ENCODE peak calls at places on chromosomes 16 and 17, in seven cellular contexts. X is astrocyte of the spinal cord, G is Peyer's patch, J is endothelial cell of umbilical vein, K is ascending aorta, B is gastrocnemius medialis, V is psoas muscle. Z is an unnamed sample.

GRCh38 chr16:79628501-79628975 is 28.0 kb upstream of the MAF start:
- DNase-seq in V (no peak), G (no peak), J (no peak), K (no peak), B (no peak), X (peak; percentile 95), Z (peak; percentile 93)

GRCh38 chr17:55286681-55287589 is 22.2 kb downstream of the HLF start:
- DNase-seq in V (no peak), G (peak; percentile 93), J (no peak), K (no peak), X (peak; percentile 54), B (no peak), Z (peak; percentile 24)

GRCh38 chr17:16027708-16028584 is 28.3 kb downstream of the TTC19 start:
- DNase-seq in B (peak; percentile 41), J (peak; percentile 87), V (no peak), K (no peak), X (peak; percentile 93), G (no peak), Z (peak; percentile 76)

GRCh38 chr17:79942011-79942405 is 93.7 kb downstream of the TBC1D16 start:
- DNase-seq in V (peak; percentile 5), B (peak; percentile 6), X (no peak), K (no peak), J (no peak), G (peak; percentile 44), Z (no peak)

GRCh38 chr16:84520778-84521770 is 16.6 kb upstream of the MEAK7 start:
- DNase-seq in J (no peak), K (no peak), G (no peak), V (no peak), B (no peak), X (no peak), Z (no peak)

GRCh38 chr16:73066927-73067670 is 19.2 kb upstream of the ZFHX3 start:
- DNase-seq in V (no peak), J (peak; percentile 89), G (peak; percentile 47), K (no peak), X (peak; percentile 74), B (no peak), Z (no peak)

GRCh38 chr16:80274576-80275191 is 266.1 kb upstream of the DYNLRB2 start:
- DNase-seq in X (peak; percentile 79), V (no peak), G (no peak), J (no peak), B (no peak), K (no peak), Z (peak; percentile 64)

GRCh38 chr17:1179635-1180433 is at the start of gene ABR:
- DNase-seq in V (peak; percentile 68), G (peak; percentile 71), B (no peak), K (no peak), X (peak; percentile 26), J (peak; percentile 40), Z (no peak)

GRCh38 chr17:41326173-41327145 is 10.9 kb upstream of the KRTAP17-1 start:
- DNase-seq in G (no peak), V (no peak), B (no peak), J (no peak), K (no peak), X (no peak), Z (no peak)

GRCh38 chr17:38579934-38580333 is 25.8 kb downstream of the SRCIN1 start:
- DNase-seq in V (no peak), K (no peak), X (no peak), B (no peak), G (no peak), J (no peak), Z (no peak)

GRCh38 chr17:76281573-76282371 is 16.6 kb downstream of the UBALD2 start:
- DNase-seq in X (no peak), V (peak; percentile 40), J (no peak), G (peak; percentile 45), B (peak; percentile 93), K (no peak), Z (no peak)

DNA sequence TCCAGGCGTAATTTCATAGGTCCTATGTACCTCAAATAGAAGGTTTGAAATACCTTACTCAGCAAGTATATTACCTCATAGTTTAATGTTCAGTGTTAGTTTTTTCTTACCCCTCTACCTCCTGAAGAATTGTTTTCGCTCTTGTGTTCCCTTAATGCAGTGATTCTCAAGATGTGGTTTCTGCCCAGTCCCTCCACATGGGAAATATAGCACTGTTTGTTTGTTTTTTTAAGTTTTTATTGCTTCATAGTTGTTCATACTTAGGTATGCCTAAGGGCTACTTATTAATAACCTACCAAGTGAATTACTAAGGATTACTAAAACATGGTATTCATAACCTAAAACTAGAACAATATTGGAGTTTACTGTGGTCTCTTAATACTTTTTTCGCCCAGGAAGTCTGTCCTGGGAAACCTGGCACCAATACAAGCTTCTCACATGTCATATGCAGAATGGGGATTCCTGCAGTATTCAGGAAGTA is 5.0 kb downstream of the RSPRY1 start:
- DNase-seq in J (peak; percentile 30), V (no peak), X (peak; percentile 60), G (no peak), K (no peak), B (no peak), Z (no peak)
- H3K4me3 ChIP-seq in J (no peak overlapping the region), V (no peak overlapping the region), X (no peak overlapping the region), G (no peak overlapping the region), K (no peak overlapping the region), B (no peak overlapping the region), Z (no peak overlapping the region)

GRCh38 chr17:10752696-10753095 is 22.9 kb upstream of the TMEM220 start:
- DNase-seq in G (no peak), X (no peak), B (no peak), J (no peak), K (no peak), V (no peak), Z (no peak)

GRCh38 chr17:10754861-10755591 is 25.2 kb upstream of the TMEM220 start:
- DNase-seq in B (no peak), V (no peak), K (no peak), J (no peak), G (no peak), X (no peak), Z (no peak)

GRCh38 chr17:10756146-10756545 is 26.3 kb upstream of the TMEM220 start:
- DNase-seq in V (no peak), B (no peak), X (no peak), G (no peak), K (no peak), J (no peak), Z (no peak)

GRCh38 chr17:10755592-10756127 is 25.8 kb upstream of the TMEM220 start:
- DNase-seq in B (no peak), K (no peak), J (no peak), G (no peak), X (no peak), V (no peak), Z (no peak)

GRCh38 chr17:10754109-10754508 is 24.3 kb upstream of the TMEM220 start:
- DNase-seq in G (peak; percentile 69), B (no peak), J (no peak), K (no peak), V (peak; percentile 24), X (no peak), Z (no peak)
- TF ChIP-seq CTCF in G (no peak), B (no peak), J (peak; percentile 18), K (peak; percentile 6), V (no peak), X (peak; percentile 33), Z (peak; percentile 35)

GRCh38 chr17:73588291-73589095 is 55.8 kb downstream of the SDK2 start:
- DNase-seq in V (no peak), G (no peak), J (no peak), B (no peak), K (no peak), X (no peak), Z (no peak)
- H3K4me3 ChIP-seq in V (no peak overlapping the region), G (no peak overlapping the region), J (no peak overlapping the region), B (no peak overlapping the region), K (no peak overlapping the region), X (no peak overlapping the region), Z (no peak overlapping the region)

DNA sequence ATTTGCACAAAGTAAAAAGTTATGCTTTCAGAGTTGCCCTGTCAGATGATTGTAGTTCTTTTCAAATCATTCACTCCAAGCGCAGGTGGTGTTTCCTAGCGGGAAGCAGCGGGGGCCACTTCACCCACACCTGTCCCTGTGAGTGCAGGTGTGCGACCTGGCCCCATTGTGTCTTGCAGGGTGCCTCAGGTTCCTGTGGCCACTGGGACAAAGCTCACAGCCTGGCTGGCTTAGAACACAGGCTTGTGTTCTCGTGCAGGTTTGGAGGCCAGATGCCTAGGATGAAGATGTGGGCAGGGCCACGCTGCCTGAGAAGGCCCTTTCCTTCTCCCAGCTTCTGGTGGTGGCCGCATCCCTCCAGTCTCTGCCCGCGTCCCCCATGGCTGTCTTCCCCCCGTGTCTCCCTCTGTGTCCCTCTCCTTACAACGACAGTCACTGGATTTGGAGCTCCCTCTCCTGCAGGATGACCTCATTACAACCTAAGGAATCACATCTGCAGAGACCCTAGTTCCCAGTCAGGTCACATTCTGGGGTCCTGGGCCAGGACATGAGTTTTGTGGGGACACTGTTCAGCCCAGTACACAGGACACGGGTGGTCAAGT is 90.5 kb downstream of the NPIPB11 start:
- DNase-seq in J (no peak), G (no peak), X (no peak), V (no peak), K (no peak), B (no peak), Z (no peak)
- TF ChIP-seq CTCF in J (no peak), G (no peak), X (peak; percentile 18), V (peak; percentile 25), K (peak; percentile 39), B (peak; percentile 36), Z (no peak)

GRCh38 chr16:27107185-27107592 is 40.5 kb downstream of the C16orf82 start:
- DNase-seq in V (no peak), X (no peak), K (no peak), B (no peak), G (no peak), J (no peak), Z (no peak)

GRCh38 chr16:27108051-27108770 is 41.5 kb downstream of the C16orf82 start:
- DNase-seq in J (no peak), X (no peak), B (no peak), G (no peak), V (no peak), K (no peak), Z (no peak)

GRCh38 chr16:27109666-27110523 is 43.2 kb downstream of the C16orf82 start:
- DNase-seq in J (peak; percentile 62), X (peak; percentile 76), G (peak; percentile 87), V (peak; percentile 73), K (no peak), B (peak; percentile 22), Z (peak; percentile 28)

GRCh38 chr16:27110524-27110896 is 43.8 kb downstream of the C16orf82 start:
- DNase-seq in X (no peak), G (no peak), K (no peak), J (no peak), B (no peak), V (no peak), Z (no peak)

DNA sequence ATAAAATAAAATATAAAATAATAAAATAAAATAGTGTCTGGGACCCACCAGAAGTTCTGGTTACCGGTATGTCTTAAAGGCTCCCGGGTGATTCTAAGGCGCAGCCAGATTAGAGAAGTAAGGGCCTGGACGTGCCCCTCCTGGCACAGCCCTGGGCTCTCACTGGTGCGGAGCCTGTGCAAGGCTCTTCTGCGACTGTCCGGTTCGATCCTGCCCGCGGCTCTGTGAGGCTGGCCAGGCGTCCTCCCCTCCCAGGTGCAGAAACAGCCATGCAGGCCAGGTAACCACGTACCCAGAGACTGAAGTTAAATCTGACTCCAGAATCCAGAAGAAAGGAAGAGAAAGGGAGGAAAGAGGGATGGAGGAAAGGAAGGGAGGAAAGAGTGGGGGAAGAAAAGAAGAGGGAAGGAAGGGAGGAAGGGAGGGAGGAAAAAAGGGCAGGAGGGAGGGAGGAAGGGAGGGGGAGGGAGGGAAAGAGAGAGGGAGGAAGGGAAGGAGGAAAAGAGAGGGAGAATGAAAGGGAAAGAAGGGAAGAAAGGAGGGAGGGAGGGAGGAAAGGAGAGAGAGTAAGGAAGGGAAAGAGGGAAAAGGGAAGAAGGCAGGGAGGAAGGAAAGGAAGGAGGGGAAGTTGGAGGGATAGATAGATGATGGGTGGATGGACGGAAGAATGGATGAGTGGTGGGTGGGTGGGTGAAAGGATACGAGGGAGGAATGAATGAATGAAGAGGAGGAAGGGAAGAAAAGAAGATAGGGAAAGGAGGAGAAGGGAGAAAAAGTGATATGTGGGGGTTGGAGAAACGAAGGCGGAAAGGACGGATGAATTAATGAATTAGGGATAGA is 42.3 kb downstream of the C16orf82 start:
- DNase-seq in V (no peak), X (no peak), J (peak; percentile 6), B (no peak), G (no peak), K (no peak), Z (no peak)
- H3K4me3 ChIP-seq in V (peak overlapping the region; percentile 36), X (no peak overlapping the region), J (no peak overlapping the region), B (peak overlapping the region; percentile 29), G (peak overlapping the region; percentile 45), K (peak overlapping the region; percentile 47), Z (no peak overlapping the region)

Z was measured in astrocyte of the cerebellum.